ENCODE peak calls at places on chromosomes 6 and 20, in eight cellular contexts. B is HepG2, K is heart left ventricle, E is suprapubic skin, S is tibial nerve, L is ovary, H is stomach, T is A549. Y is an unnamed sample.

GRCh38 chr20:15387228-15387627 is 1049.8 kb upstream of the FLRT3 start:
- DNase-seq in B (no peak), K (no peak), E (no peak), S (no peak), L (no peak), H (no peak), T (no peak), Y (no peak)

GRCh38 chr6:90393232-90393884 is 96.7 kb upstream of the BACH2 start:
- DNase-seq in B (peak; percentile 12), K (peak; percentile 51), E (no peak), S (peak; percentile 88), L (peak; percentile 62), H (peak; percentile 53), T (peak; percentile 12), Y (peak; percentile 71)

GRCh38 chr6:35581633-35582032 is 68.9 kb upstream of the TULP1 start:
- DNase-seq in B (no peak), K (no peak), E (no peak), S (no peak), L (no peak), H (no peak), T (no peak), Y (no peak)

GRCh38 chr6:14706378-14706929 is 539.4 kb upstream of the JARID2 start:
- DNase-seq in B (no peak), K (peak; percentile 90), E (no peak), S (no peak), L (peak; percentile 72), H (no peak), T (no peak), Y (peak; percentile 29)

GRCh38 chr6:144712541-144712940 is 427.4 kb downstream of the UTRN start:
- DNase-seq in B (no peak), K (no peak), E (no peak), S (no peak), L (no peak), H (no peak), T (no peak), Y (no peak)

GRCh38 chr20:43191946-43192847 is 2.5 kb upstream of the PTPRT start:
- DNase-seq in B (peak; percentile 16), K (no peak), E (no peak), S (no peak), L (no peak), H (no peak), T (peak; percentile 31), Y (no peak)

GRCh38 chr6:27771240-27771639 is 141.0 kb downstream of the OR2B2 start:
- DNase-seq in B (no peak), K (no peak), E (no peak), S (no peak), L (no peak), H (no peak), T (no peak), Y (no peak)

GRCh38 chr20:610130-611046 is at the start of gene TCF15:
- DNase-seq in B (no peak), K (peak; percentile 78), E (no peak), S (no peak), L (peak; percentile 28), H (no peak), T (no peak), Y (no peak)

GRCh38 chr6:161228911-161229591 is 44.8 kb downstream of the AGPAT4 start:
- DNase-seq in B (no peak), K (no peak), E (no peak), S (no peak), L (no peak), H (no peak), T (no peak), Y (no peak)

GRCh38 chr6:167393731-167394130 is 68.8 kb downstream of the TTLL2 start:
- DNase-seq in B (no peak), K (no peak), E (no peak), S (no peak), L (no peak), H (no peak), T (no peak), Y (no peak)

GRCh38 chr6:26521485-26522391 is 16.4 kb upstream of the HMGN4 start:
- DNase-seq in B (no peak), K (peak; percentile 86), E (peak; percentile 89), S (peak; percentile 57), L (peak; percentile 85), H (peak; percentile 75), T (peak; percentile 71), Y (peak; percentile 82)
- TF ChIP-seq POLR2A in B (no peak), K (no peak), E (no peak), S (peak; percentile 32), L (peak; percentile 46), H (no peak), T (peak; percentile 61), Y (peak; percentile 45)

DNA sequence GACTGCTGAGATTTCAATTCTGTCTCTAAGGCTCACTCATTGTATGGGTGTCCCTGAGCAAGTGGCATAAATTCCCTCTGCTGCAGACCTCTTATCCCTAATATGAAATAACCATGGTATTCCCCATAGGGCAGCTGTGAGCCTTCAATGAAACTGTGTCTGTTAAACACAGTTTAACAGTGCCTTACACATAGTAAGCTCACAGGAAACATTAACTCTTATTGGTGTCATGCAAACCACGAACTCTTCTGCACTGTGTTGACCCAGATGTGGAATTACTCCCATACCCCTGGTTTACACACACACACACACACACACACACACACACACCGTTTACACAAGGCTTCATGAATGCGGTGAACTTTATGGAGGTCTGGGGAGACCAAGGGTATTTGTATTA is 23.2 kb downstream of the DAAM2 start:
- DNase-seq in B (no peak), K (no peak), E (no peak), S (no peak), L (no peak), H (no peak), T (no peak), Y (no peak)
- H3K27ac ChIP-seq in B (no peak overlapping the region), K (no peak overlapping the region), E (no peak overlapping the region), S (peak overlapping the region; percentile 52), L (no peak overlapping the region), H (no peak overlapping the region), T (no peak overlapping the region), Y (peak overlapping the region; percentile 47)

DNA sequence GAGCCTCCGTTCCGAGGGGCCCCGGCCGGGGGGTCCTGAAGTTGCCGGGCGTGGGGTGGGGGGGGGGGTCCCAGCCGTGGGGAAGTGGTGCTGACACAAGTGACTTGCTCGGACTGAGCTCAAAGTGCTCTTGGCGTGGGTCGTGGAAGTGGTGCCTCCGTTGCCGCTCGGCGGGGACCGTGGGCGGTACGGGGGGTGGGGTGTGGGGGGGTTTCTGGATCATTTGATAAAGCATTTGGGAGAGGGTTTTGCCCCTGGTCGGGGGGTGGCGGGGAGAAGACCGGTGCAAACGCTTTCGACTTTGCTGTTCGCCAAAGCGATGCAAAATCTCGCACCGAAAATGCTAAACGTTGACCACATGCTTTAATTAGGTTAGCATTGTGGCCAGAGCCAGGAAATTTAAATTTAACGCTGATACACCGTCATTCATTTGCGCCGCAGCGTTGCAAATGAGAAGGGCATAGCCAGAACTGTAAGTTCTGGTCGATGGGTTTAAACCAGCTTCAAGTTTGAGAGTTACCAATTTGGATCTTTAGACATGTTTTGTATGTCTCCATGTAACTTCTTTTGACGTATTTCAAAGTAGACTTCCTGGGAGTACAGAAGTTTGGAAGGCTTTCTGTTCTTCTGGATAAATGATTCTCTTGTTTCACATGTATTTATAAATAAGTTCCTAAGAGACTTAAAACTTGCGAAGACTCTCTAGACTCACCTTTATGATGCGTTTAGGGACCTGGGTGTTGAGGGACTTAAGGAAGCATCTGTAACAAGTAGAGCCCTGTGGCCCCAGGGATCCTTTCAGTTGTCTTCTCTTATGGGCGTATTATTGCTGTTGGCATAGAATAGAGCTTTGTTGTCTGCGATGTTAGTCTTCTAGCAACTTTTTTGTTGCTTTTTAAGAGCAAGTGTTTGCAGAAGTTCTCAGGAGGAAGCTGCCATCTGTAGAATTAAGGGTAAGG is 1.0 kb downstream of the CDYL start:
- DNase-seq in B (no peak), K (no peak), E (no peak), S (peak; percentile 9), L (no peak), H (no peak), T (no peak), Y (no peak)
- TF ChIP-seq POLR2A in B (no peak), K (no peak), E (no peak), S (no peak), L (no peak), H (no peak), T (no peak), Y (no peak)

GRCh38 chr20:36547186-36548005 is 6.1 kb downstream of the MYL9 start:
- DNase-seq in B (no peak), K (no peak), E (no peak), S (no peak), L (no peak), H (no peak), T (no peak), Y (no peak)

GRCh38 chr20:36544134-36545018 is 3.1 kb downstream of the MYL9 start:
- DNase-seq in B (no peak), K (peak; percentile 75), E (no peak), S (no peak), L (no peak), H (no peak), T (no peak), Y (peak; percentile 91)

GRCh38 chr20:36548704-36549627 is 7.6 kb downstream of the MYL9 start:
- DNase-seq in B (no peak), K (no peak), E (no peak), S (no peak), L (no peak), H (no peak), T (no peak), Y (peak; percentile 30)

GRCh38 chr20:36548006-36548315 is 6.6 kb downstream of the MYL9 start:
- DNase-seq in B (peak; percentile 39), K (no peak), E (no peak), S (no peak), L (peak; percentile 57), H (no peak), T (no peak), Y (no peak)

DNA sequence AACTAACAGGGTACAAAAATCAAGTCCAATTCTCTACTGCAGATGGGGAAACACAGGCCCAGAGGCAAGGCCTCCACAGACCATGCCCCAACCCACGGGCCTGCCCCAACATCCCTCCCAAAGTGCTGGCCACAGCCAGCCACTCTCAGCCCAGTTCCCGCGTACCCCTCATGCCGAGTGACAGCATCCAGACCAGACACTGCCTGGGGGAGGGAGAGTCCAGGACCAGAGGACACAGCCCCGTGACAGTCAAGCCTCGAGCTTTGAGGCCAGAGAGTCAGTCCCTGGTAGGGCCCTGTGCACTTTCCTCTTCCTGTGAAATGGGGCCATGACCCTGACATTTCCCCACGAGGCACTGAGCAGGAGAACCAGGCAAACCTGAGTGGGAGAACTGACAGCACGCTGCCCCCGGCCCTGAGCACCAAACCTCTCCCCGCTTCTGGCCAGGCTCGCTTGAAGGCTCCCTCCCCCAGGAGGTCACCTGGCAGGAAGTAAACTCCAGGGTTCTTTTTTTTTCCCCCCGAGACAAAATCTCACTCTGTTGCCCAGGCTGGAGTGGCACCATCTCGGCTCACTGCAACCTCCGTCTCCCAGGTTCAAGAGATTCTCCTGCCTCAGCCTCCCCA is 4.9 kb downstream of the MYL9 start:
- DNase-seq in B (no peak), K (no peak), E (no peak), S (no peak), L (no peak), H (no peak), T (no peak), Y (peak; percentile 26)
- H3K27ac ChIP-seq in B (no peak overlapping the region), K (no peak overlapping the region), E (no peak overlapping the region), S (peak overlapping the region; percentile 28), L (peak overlapping the region; percentile 52), H (no peak overlapping the region), T (no peak overlapping the region), Y (peak overlapping the region; percentile 24)

GRCh38 chr6:232896-233640 is 59.2 kb upstream of the DUSP22 start:
- DNase-seq in B (no peak), K (no peak), E (no peak), S (no peak), L (no peak), H (no peak), T (no peak), Y (no peak)
- TF ChIP-seq POLR2A in B (no peak), K (no peak), E (no peak), S (no peak), L (no peak), H (no peak), T (no peak), Y (no peak)

GRCh38 chr20:34604980-34605788 is 46.7 kb downstream of the MAP1LC3A start:
- DNase-seq in B (no peak), K (peak; percentile 38), E (no peak), S (no peak), L (no peak), H (no peak), T (no peak), Y (peak; percentile 77)
- H3K27ac ChIP-seq in B (peak overlapping the region; percentile 17), K (peak overlapping the region; percentile 17), E (no peak overlapping the region), S (peak overlapping the region; percentile 15), L (no peak overlapping the region), H (no peak overlapping the region), T (no peak overlapping the region), Y (peak overlapping the region; percentile 80)

Y was measured in adrenal gland.